ENCODE peak calls at places on chromosomes 7 and 10, in five cellular contexts. G, K, S, F and Q are unnamed samples.

GRCh38 chr10:121811386-121811785 is 116.4 kb downstream of the ATE1 start:
- DNase-seq in G (no peak), K (no peak), S (no peak), F (no peak), Q (no peak)

GRCh38 chr7:47484923-47485639 is 96.8 kb downstream of the TNS3 start:
- DNase-seq in G (no peak), K (no peak), S (no peak), F (no peak), Q (peak)

GRCh38 chr10:90167174-90168064 is 466.0 kb downstream of the KIF20B start:
- DNase-seq in G (no peak), K (no peak), S (peak), F (no peak), Q (peak)

GRCh38 chr7:388023-388355 is 98.0 kb downstream of the FOXL3 start:
- DNase-seq in G (peak), K (no peak), S (no peak), F (no peak), Q (no peak)

GRCh38 chr10:22453320-22453719 is 108.0 kb downstream of the SPAG6 start:
- DNase-seq in G (no peak), K (no peak), S (no peak), F (no peak), Q (no peak)

GRCh38 chr10:31476088-31476487 is 157.1 kb downstream of the ZEB1 start:
- DNase-seq in G (no peak), K (no peak), S (no peak), F (no peak), Q (no peak)

GRCh38 chr7:112073530-112073929 is 132.7 kb downstream of the DOCK4 start:
- DNase-seq in G (no peak), K (no peak), S (no peak), F (no peak), Q (no peak)

GRCh38 chr7:34137176-34137575 is 231.8 kb downstream of the BMPER start:
- DNase-seq in G (no peak), K (no peak), S (no peak), F (no peak), Q (no peak)

GRCh38 chr10:96397902-96398301 is 39.1 kb upstream of the OPALIN start:
- DNase-seq in G (no peak), K (no peak), S (no peak), F (no peak), Q (no peak)

GRCh38 chr10:98268694-98269386 is 846 bp upstream of the LOXL4 start:
- DNase-seq in G (no peak), K (no peak), S (no peak), F (no peak), Q (no peak)
- H3K4me3 ChIP-seq in G (no peak), K (peak), S (peak), F (peak), Q (peak)

DNA sequence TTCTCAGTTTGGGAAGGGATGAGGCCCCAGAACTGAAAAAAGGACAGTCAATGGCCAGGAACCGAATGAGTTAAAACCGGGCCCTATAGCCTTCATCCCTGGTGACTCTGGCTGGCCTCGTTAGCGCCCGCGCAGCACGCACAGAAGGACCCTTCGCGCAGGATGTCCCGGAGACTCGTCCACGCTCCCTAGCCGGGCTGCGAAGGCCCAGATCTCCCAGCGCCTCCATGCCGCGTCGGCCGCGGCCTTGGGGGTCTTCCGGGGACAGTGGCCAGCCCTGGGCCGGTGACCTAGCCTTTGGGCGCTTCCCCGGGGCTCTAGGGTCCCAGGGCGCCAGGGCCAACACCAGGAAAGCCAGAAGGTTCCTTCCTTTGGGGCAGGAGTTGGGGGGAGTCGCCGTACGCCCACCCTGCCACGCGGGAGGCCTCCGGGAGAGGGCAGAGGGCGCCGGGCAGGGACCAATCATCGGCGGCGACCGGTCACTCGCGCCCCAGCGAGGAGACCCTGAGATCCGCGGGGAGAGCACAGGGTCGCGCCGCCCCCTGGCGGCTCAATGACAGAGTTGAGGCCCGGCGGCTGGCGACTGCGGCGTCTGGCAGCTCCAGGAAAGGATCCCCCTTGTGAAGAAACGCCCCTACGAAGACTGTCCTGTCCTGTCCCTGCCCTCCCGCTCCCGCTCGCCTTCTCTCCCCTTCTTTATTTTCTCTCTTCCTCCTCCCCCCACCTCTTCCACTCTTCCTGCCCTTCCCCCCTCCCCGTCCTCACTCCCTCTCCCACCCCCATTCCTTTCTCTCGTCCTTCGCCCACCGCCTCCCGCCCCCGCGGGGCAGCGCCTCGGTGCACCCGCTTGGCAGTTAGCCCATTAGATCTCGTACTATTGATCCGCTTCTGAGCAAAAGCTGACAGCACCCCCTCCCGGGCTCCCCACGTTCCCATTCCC is 62.3 kb upstream of the LBX1 start:
- DNase-seq in G (peak), K (no peak), S (peak), F (peak), Q (peak)
- TF ChIP-seq CTCF in G (peak), K (peak), S (peak), F (peak), Q (peak)

GRCh38 chr7:100965051-100965722 is 4.2 kb upstream of the MUC12 start:
- DNase-seq in G (peak), K (no peak), S (no peak), F (no peak), Q (no peak)
- H3K4me3 ChIP-seq in G (peak), K (no peak), S (no peak), F (no peak), Q (no peak)

DNA sequence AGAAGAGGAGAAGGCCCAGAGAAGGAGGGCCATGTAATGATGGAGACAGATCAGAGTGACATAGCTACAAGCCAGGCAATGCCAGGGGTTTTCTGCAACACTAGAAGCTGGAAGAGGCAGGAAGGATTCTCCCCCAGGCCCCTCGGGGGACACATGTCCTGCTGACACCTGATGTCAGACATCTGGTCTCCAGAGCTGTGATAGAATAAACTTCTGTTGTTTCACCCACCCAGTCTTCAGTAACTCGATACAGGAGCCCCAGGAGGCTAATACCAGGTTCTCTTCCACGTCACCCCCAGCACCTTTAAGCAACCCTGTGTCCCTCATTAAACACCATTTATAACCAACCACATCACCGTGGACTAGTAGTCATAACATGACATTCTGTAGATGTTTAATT is 94.9 kb downstream of the TMEM130 start:
- DNase-seq in G (no peak), K (no peak), S (no peak), F (no peak), Q (no peak)
- TF ChIP-seq CTCF in G (no peak), K (no peak), S (no peak), F (no peak), Q (no peak)